ENCODE peak calls at places on chromosome 10, in seven cellular contexts. P is stimulated activated CD8-positive, alpha-beta memory T cell treated with anti-CD3 and anti-CD28 coated beads, Interleukin-15, amount 100 ng/mL, for 1 hour; W is brain microvascular endothelial cell; E is NCI-H345; J is astrocyte of the spinal cord; I is pancreas; L is RWPE1. R is an unnamed sample.

GRCh38 chr10:124245806-124246440 is 152.5 kb upstream of the CHST15 start:
- DNase-seq in P (no peak), W (no peak), E (no peak), J (no peak), I (no peak), L (no peak), R (no peak)

GRCh38 chr10:70440296-70441160 is 953 bp downstream of the NODAL start:
- DNase-seq in P (no peak), W (no peak), E (no peak), J (no peak), I (no peak), L (no peak), R (no peak)

GRCh38 chr10:126618466-126618865 is 52.0 kb downstream of the C10orf90 start:
- DNase-seq in P (no peak), W (no peak), E (no peak), J (peak; percentile 40), I (no peak), L (no peak), R (no peak)

GRCh38 chr10:132151951-132152505 is 34.7 kb upstream of the DPYSL4 start:
- DNase-seq in P (no peak), W (no peak), E (no peak), J (no peak), I (no peak), L (no peak), R (no peak)

GRCh38 chr10:31896972-31897384 is 31.7 kb downstream of the ARHGAP12 start:
- DNase-seq in P (no peak), W (no peak), E (no peak), J (peak; percentile 78), I (no peak), L (peak; percentile 55), R (peak; percentile 9)

GRCh38 chr10:113610636-113611601 is 52.9 kb downstream of the NRAP start:
- DNase-seq in P (no peak), W (no peak), E (no peak), J (peak; percentile 5), I (no peak), L (no peak), R (no peak)

GRCh38 chr10:95832216-95833037 is 75.3 kb upstream of the CC2D2B start:
- DNase-seq in P (no peak), W (no peak), E (no peak), J (no peak), I (no peak), L (no peak), R (no peak)

GRCh38 chr10:106557951-106558733 is 606.4 kb downstream of the SORCS1 start:
- DNase-seq in P (no peak), W (peak; percentile 2), E (no peak), J (peak; percentile 81), I (no peak), L (no peak), R (no peak)

GRCh38 chr10:52682766-52683165 is 89.8 kb downstream of the MBL2 start:
- DNase-seq in P (no peak), W (no peak), E (no peak), J (no peak), I (no peak), L (peak; percentile 15), R (no peak)

GRCh38 chr10:103448751-103449150 is 3.4 kb downstream of the CALHM2 start:
- DNase-seq in P (no peak), W (peak; percentile 76), E (no peak), J (peak; percentile 53), I (no peak), L (peak; percentile 77), R (peak; percentile 74)

GRCh38 chr10:99525897-99526296 is 6.8 kb upstream of the NKX2-3 start:
- DNase-seq in P (no peak), W (no peak), E (no peak), J (no peak), I (no peak), L (no peak), R (no peak)

GRCh38 chr10:48605786-48606529 is 1.1 kb upstream of the ARHGAP22 start:
- DNase-seq in P (no peak), W (no peak), E (no peak), J (peak; percentile 53), I (no peak), L (no peak), R (peak; percentile 30)

GRCh38 chr10:35794703-35795102 is 152.6 kb upstream of the FZD8 start:
- DNase-seq in P (no peak), W (peak; percentile 5), E (no peak), J (peak; percentile 11), I (no peak), L (no peak), R (no peak)

GRCh38 chr10:110706690-110707098 is 62.6 kb downstream of the RBM20 start:
- DNase-seq in P (no peak), W (peak; percentile 87), E (no peak), J (peak; percentile 93), I (no peak), L (peak; percentile 32), R (peak; percentile 44)

GRCh38 chr10:120538091-120538490 is 81.1 kb downstream of the PLPP4 start:
- DNase-seq in P (no peak), W (no peak), E (no peak), J (no peak), I (no peak), L (no peak), R (no peak)

GRCh38 chr10:30055094-30055701 is 4.2 kb downstream of the JCAD start:
- DNase-seq in P (no peak), W (no peak), E (no peak), J (no peak), I (no peak), L (no peak), R (no peak)

GRCh38 chr10:69376662-69377061 is 40.1 kb downstream of the TACR2 start:
- DNase-seq in P (no peak), W (no peak), E (no peak), J (no peak), I (no peak), L (no peak), R (no peak)

GRCh38 chr10:126691456-126691855 is 21.0 kb upstream of the C10orf90 start:
- DNase-seq in P (no peak), W (no peak), E (no peak), J (no peak), I (no peak), L (no peak), R (no peak)

GRCh38 chr10:60816624-60817023 is 38.3 kb downstream of the CDK1 start:
- DNase-seq in P (no peak), W (peak; percentile 73), E (peak; percentile 50), J (peak; percentile 91), I (no peak), L (peak; percentile 85), R (peak; percentile 35)

GRCh38 chr10:121077331-121077730 is 226.2 kb downstream of the WDR11 start:
- DNase-seq in P (no peak), W (no peak), E (no peak), J (peak; percentile 24), I (no peak), L (peak; percentile 79), R (no peak)

GRCh38 chr10:131888186-131888604 is 12.6 kb upstream of the PPP2R2D start:
- DNase-seq in P (no peak), W (no peak), E (no peak), J (no peak), I (no peak), L (peak; percentile 95), R (no peak)

GRCh38 chr10:49541762-49542161 is 2.8 kb upstream of the ERCC6 start:
- DNase-seq in P (no peak), W (no peak), E (no peak), J (no peak), I (no peak), L (no peak), R (no peak)

GRCh38 chr10:22321156-22321711 is 335 bp downstream of the BMI1 start:
- DNase-seq in P (no peak), W (peak; percentile 60), E (peak; percentile 29), J (peak; percentile 81), I (peak; percentile 77), L (no peak), R (peak; percentile 68)

GRCh38 chr10:34018811-34019210 is 684.3 kb upstream of the NRP1 start:
- DNase-seq in P (no peak), W (no peak), E (no peak), J (no peak), I (no peak), L (no peak), R (no peak)

GRCh38 chr10:2619472-2619871 is 447.9 kb upstream of the PFKP start:
- DNase-seq in P (no peak), W (no peak), E (peak; percentile 27), J (no peak), I (no peak), L (peak; percentile 17), R (peak; percentile 5)

GRCh38 chr10:70321897-70322890 is 38.4 kb upstream of the NPFFR1 start:
- DNase-seq in P (no peak), W (no peak), E (no peak), J (no peak), I (no peak), L (no peak), R (no peak)

GRCh38 chr10:58660577-58661255 is 148.0 kb downstream of the BICC1 start:
- DNase-seq in P (no peak), W (no peak), E (no peak), J (peak; percentile 70), I (no peak), L (no peak), R (no peak)

GRCh38 chr10:124447741-124448466 is 1.9 kb downstream of the NKX1-2 start:
- DNase-seq in P (no peak), W (no peak), E (peak; percentile 6), J (no peak), I (no peak), L (no peak), R (no peak)

GRCh38 chr10:11282156-11282555 is 264.5 kb downstream of the CELF2 start:
- DNase-seq in P (no peak), W (no peak), E (no peak), J (no peak), I (no peak), L (no peak), R (no peak)

GRCh38 chr10:103890194-103890658 is 27.8 kb downstream of the STN1 start:
- DNase-seq in P (no peak), W (no peak), E (no peak), J (no peak), I (peak; percentile 62), L (peak; percentile 50), R (no peak)

GRCh38 chr10:33248638-33249037 is 85.8 kb downstream of the NRP1 start:
- DNase-seq in P (no peak), W (peak; percentile 86), E (no peak), J (peak; percentile 93), I (no peak), L (peak; percentile 50), R (no peak)

GRCh38 chr10:47160229-47160908 is 139.6 kb upstream of the GDF10 start:
- DNase-seq in P (no peak), W (no peak), E (no peak), J (no peak), I (no peak), L (no peak), R (no peak)

GRCh38 chr10:93695720-93696119 is 6.7 kb downstream of the FRA10AC1 start:
- DNase-seq in P (no peak), W (no peak), E (no peak), J (no peak), I (no peak), L (no peak), R (no peak)

GRCh38 chr10:22997102-22997501 is 69.2 kb downstream of the ARMC3 start:
- DNase-seq in P (no peak), W (peak; percentile 63), E (no peak), J (peak; percentile 40), I (no peak), L (no peak), R (no peak)

GRCh38 chr10:87661861-87662785 is 2.4 kb downstream of the PAPSS2 start:
- DNase-seq in P (no peak), W (peak; percentile 54), E (no peak), J (peak; percentile 40), I (no peak), L (no peak), R (no peak)

GRCh38 chr10:68435803-68436202 is 28.7 kb upstream of the RUFY2 start:
- DNase-seq in P (no peak), W (no peak), E (no peak), J (no peak), I (no peak), L (no peak), R (no peak)

GRCh38 chr10:33913194-33913593 is 578.7 kb upstream of the NRP1 start:
- DNase-seq in P (no peak), W (no peak), E (no peak), J (no peak), I (no peak), L (peak; percentile 15), R (no peak)

GRCh38 chr10:126013489-126014281 is 117.3 kb downstream of the FANK1 start:
- DNase-seq in P (no peak), W (peak; percentile 91), E (peak; percentile 3), J (peak; percentile 91), I (no peak), L (peak; percentile 77), R (peak; percentile 51)

R was measured in H54.